ENCODE peak calls at places on chromosome 3, in seven cellular contexts. A is GM23248; Q is suprapubic skin; G is H54; M is CD8-positive, alpha-beta T cell; X is NCI-H526 treated with DMSO at 0.1 percent for 48 hours; N is stimulated activated CD4-positive, alpha-beta T cell treated with anti-CD3 and anti-CD28 coated beads, Interleukin-1b, Interleukin-23, amount 100 ng/mL, for 1 hour. B is an unnamed sample.

GRCh38 chr3:11568503-11569155 is 75.1 kb downstream of the VGLL4 start:
- DNase-seq in A (peak), Q (peak), G (peak), M (no peak), X (no peak), N (no peak), B (peak)

GRCh38 chr3:3170998-3171397 is 8.5 kb downstream of the CRBN start:
- DNase-seq in A (peak), Q (no peak), G (no peak), M (no peak), X (no peak), N (no peak), B (peak)

GRCh38 chr3:179196098-179196497 is 47.9 kb downstream of the PIK3CA start:
- DNase-seq in A (peak), Q (no peak), G (peak), M (no peak), X (no peak), N (no peak), B (no peak)

GRCh38 chr3:11910971-11911531 is 64.4 kb upstream of the TAMM41 start:
- DNase-seq in A (peak), Q (no peak), G (no peak), M (no peak), X (no peak), N (no peak), B (no peak)

GRCh38 chr3:186882881-186883685 is 40.6 kb downstream of the ADIPOQ start:
- DNase-seq in A (peak), Q (no peak), G (peak), M (no peak), X (no peak), N (peak), B (peak)

GRCh38 chr3:113663324-113663750 is 33.1 kb downstream of the USF3 start:
- DNase-seq in A (no peak), Q (no peak), G (no peak), M (no peak), X (no peak), N (no peak), B (no peak)

GRCh38 chr3:194204036-194204792 is 68.3 kb downstream of the HES1 start:
- DNase-seq in A (no peak), Q (no peak), G (no peak), M (no peak), X (peak), N (no peak), B (no peak)

GRCh38 chr3:98573231-98573728 is 20.1 kb downstream of the CPOX start:
- DNase-seq in A (peak), Q (no peak), G (no peak), M (no peak), X (no peak), N (no peak), B (no peak)

GRCh38 chr3:138681463-138682215 is 73.1 kb downstream of the FAIM start:
- DNase-seq in A (no peak), Q (no peak), G (no peak), M (no peak), X (no peak), N (no peak), B (no peak)

GRCh38 chr3:30693470-30694120 is 87.2 kb downstream of the TGFBR2 start:
- DNase-seq in A (peak), Q (no peak), G (peak), M (no peak), X (peak), N (no peak), B (peak)

GRCh38 chr3:197854596-197855343 is 63.7 kb downstream of the LRCH3 start:
- DNase-seq in A (peak), Q (no peak), G (peak), M (no peak), X (no peak), N (no peak), B (peak)

GRCh38 chr3:144324061-144324460 is 352.4 kb downstream of the DIPK2A start:
- DNase-seq in A (no peak), Q (no peak), G (no peak), M (no peak), X (no peak), N (no peak), B (no peak)

GRCh38 chr3:14147617-14148016 is 22.8 kb downstream of the TMEM43 start:
- DNase-seq in A (no peak), Q (no peak), G (no peak), M (no peak), X (no peak), N (no peak), B (no peak)

GRCh38 chr3:20974389-20974788 is 776.6 kb downstream of the ZNF385D start:
- DNase-seq in A (no peak), Q (no peak), G (no peak), M (no peak), X (no peak), N (no peak), B (no peak)

GRCh38 chr3:142850395-142851023 is 38.4 kb downstream of the PCOLCE2 start:
- DNase-seq in A (peak), Q (no peak), G (peak), M (no peak), X (no peak), N (no peak), B (peak)

GRCh38 chr3:31804251-31805051 is 176.6 kb downstream of the OSBPL10 start:
- DNase-seq in A (no peak), Q (no peak), G (no peak), M (no peak), X (peak), N (no peak), B (no peak)

GRCh38 chr3:74302959-74303358 is 311.5 kb downstream of the CNTN3 start:
- DNase-seq in A (no peak), Q (no peak), G (no peak), M (no peak), X (no peak), N (no peak), B (no peak)

GRCh38 chr3:12135029-12135634 is 23.6 kb downstream of the TIMP4 start:
- DNase-seq in A (peak), Q (peak), G (peak), M (peak), X (no peak), N (peak), B (peak)

GRCh38 chr3:45608296-45608695 is 13.7 kb downstream of the LIMD1 start:
- DNase-seq in A (no peak), Q (no peak), G (no peak), M (no peak), X (no peak), N (no peak), B (no peak)

GRCh38 chr3:72171461-72171860 is 386.5 kb upstream of the PROK2 start:
- DNase-seq in A (peak), Q (no peak), G (no peak), M (no peak), X (no peak), N (no peak), B (no peak)

GRCh38 chr3:99087277-99087676 is 185.8 kb upstream of the DCBLD2 start:
- DNase-seq in A (no peak), Q (no peak), G (no peak), M (no peak), X (no peak), N (no peak), B (no peak)

GRCh38 chr3:105747621-105748165 is 121.1 kb downstream of the CBLB start:
- DNase-seq in A (peak), Q (no peak), G (no peak), M (no peak), X (no peak), N (no peak), B (no peak)

GRCh38 chr3:196688349-196688748 is 23.7 kb downstream of the CEP19 start:
- DNase-seq in A (peak), Q (no peak), G (no peak), M (no peak), X (no peak), N (no peak), B (no peak)

GRCh38 chr3:15405448-15406050 is 21.8 kb downstream of the METTL6 start:
- DNase-seq in A (peak), Q (no peak), G (no peak), M (no peak), X (peak), N (no peak), B (peak)

GRCh38 chr3:107328074-107328473 is 49.2 kb upstream of the CCDC54 start:
- DNase-seq in A (no peak), Q (no peak), G (no peak), M (no peak), X (no peak), N (no peak), B (no peak)

GRCh38 chr3:111073186-111073585 is 1.6 kb downstream of the NECTIN3 start:
- DNase-seq in A (peak), Q (no peak), G (no peak), M (no peak), X (no peak), N (no peak), B (no peak)

GRCh38 chr3:127684871-127685707 is 12.3 kb downstream of the ABTB1 start:
- DNase-seq in A (no peak), Q (peak), G (no peak), M (no peak), X (no peak), N (no peak), B (no peak)

GRCh38 chr3:142394921-142395622 is 52.8 kb downstream of the XRN1 start:
- DNase-seq in A (no peak), Q (no peak), G (no peak), M (no peak), X (no peak), N (no peak), B (no peak)

GRCh38 chr3:194773666-194774455 is 88.2 kb downstream of the FAM43A start:
- DNase-seq in A (peak), Q (no peak), G (no peak), M (no peak), X (peak), N (no peak), B (no peak)

GRCh38 chr3:139123377-139124095 is 78.8 kb upstream of the PRR23C start:
- DNase-seq in A (peak), Q (peak), G (no peak), M (no peak), X (no peak), N (no peak), B (no peak)

GRCh38 chr3:170766253-170766652 is 103.7 kb downstream of the RPL22L1 start:
- DNase-seq in A (no peak), Q (no peak), G (no peak), M (no peak), X (no peak), N (no peak), B (no peak)

GRCh38 chr3:168820748-168821445 is 725.2 kb upstream of the GOLIM4 start:
- DNase-seq in A (no peak), Q (no peak), G (no peak), M (no peak), X (no peak), N (no peak), B (no peak)

GRCh38 chr3:189324538-189325138 is 152.9 kb downstream of the TPRG1 start:
- DNase-seq in A (peak), Q (no peak), G (peak), M (peak), X (peak), N (no peak), B (peak)